ENCODE peak calls at places on chromosomes 5 and 9, in four cellular contexts. Q is HCT116, V is keratinocyte, G is PC-9. Y is an unnamed sample.

GRCh38 chr5:17426104-17426739 is 71.8 kb upstream of the TAF11L2 start:
- DNase-seq in Q (no peak), V (no peak), G (no peak), Y (peak; percentile 64)

GRCh38 chr5:139482050-139482889 is at the start of gene STING1:
- DNase-seq in Q (peak; percentile 71), V (peak; percentile 76), G (peak; percentile 86), Y (no peak)

GRCh38 chr5:138950411-138951011 is 75.4 kb upstream of the LRRTM2 start:
- DNase-seq in Q (no peak), V (no peak), G (no peak), Y (no peak)

GRCh38 chr5:160188151-160188967 is 40.9 kb upstream of the FABP6 start:
- DNase-seq in Q (no peak), V (no peak), G (peak; percentile 92), Y (no peak)

GRCh38 chr5:179237770-179238627 is 107.3 kb downstream of the ADAMTS2 start:
- DNase-seq in Q (no peak), V (no peak), G (no peak), Y (no peak)

GRCh38 chr9:113501129-113501686 is 37.7 kb downstream of the RGS3 start:
- DNase-seq in Q (no peak), V (no peak), G (no peak), Y (no peak)

GRCh38 chr5:78190402-78190801 is 104.1 kb downstream of the AP3B1 start:
- DNase-seq in Q (no peak), V (no peak), G (no peak), Y (no peak)

GRCh38 chr5:96293966-96294886 is 138.8 kb downstream of the PCSK1 start:
- DNase-seq in Q (no peak), V (no peak), G (no peak), Y (no peak)

GRCh38 chr5:115770466-115770865 is 46.0 kb downstream of the CDO1 start:
- DNase-seq in Q (peak; percentile 12), V (no peak), G (no peak), Y (no peak)

GRCh38 chr5:112720576-112720975 is 17.1 kb upstream of the APC start:
- DNase-seq in Q (no peak), V (no peak), G (no peak), Y (peak; percentile 27)
- H4K20me1 ChIP-seq in Q (no peaks in the 10 kb centered on the region), V (no peaks in the 10 kb centered on the region), G (no peaks in the 10 kb centered on the region), Y (no peaks in the 10 kb centered on the region)

GRCh38 chr5:133996683-133997252 is 8.0 kb downstream of the VDAC1 start:
- DNase-seq in Q (no peak), V (no peak), G (no peak), Y (no peak)
- H4K20me1 ChIP-seq in Q (peaks cover 65% of the 10 kb centered on the region), V (peaks cover 81% of the 10 kb centered on the region), G (peaks cover 97% of the 10 kb centered on the region), Y (peaks cover 92% of the 10 kb centered on the region)

DNA sequence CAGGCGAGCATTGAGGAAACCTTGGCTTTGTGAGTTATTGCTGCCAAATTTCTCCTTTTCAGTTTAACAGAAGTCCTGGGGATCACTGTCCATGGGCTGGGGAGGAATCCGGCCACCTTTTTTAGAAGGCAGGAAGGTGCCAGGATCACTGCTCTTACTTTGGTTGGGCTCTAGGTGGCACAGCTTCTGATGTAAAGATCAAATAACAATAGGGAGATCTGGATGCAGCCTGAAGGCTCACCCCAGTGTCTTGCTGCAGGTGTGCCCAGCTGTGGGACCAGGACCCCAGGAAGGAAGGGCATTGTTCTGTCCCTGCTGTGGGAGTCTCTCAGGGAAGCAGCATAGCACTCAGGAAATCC is 69.5 kb downstream of the DAB2IP start:
- DNase-seq in Q (no peak), V (no peak), G (no peak), Y (no peak)
- H4K20me1 ChIP-seq in Q (no peaks in the 10 kb centered on the region), V (peaks cover 22% of the 10 kb centered on the region), G (no peaks in the 10 kb centered on the region), Y (no peaks in the 10 kb centered on the region)

GRCh38 chr9:77945798-77946197 is 85.8 kb downstream of the GNAQ start:
- DNase-seq in Q (no peak), V (no peak), G (no peak), Y (no peak)

GRCh38 chr9:77946969-77947368 is 84.6 kb downstream of the GNAQ start:
- DNase-seq in Q (no peak), V (no peak), G (peak; percentile 10), Y (no peak)

GRCh38 chr9:77939149-77939668 is 92.4 kb downstream of the GNAQ start:
- DNase-seq in Q (no peak), V (no peak), G (no peak), Y (no peak)

GRCh38 chr9:77944556-77945261 is 86.9 kb downstream of the GNAQ start:
- DNase-seq in Q (no peak), V (no peak), G (no peak), Y (no peak)

GRCh38 chr9:77943053-77943452 is 88.6 kb downstream of the GNAQ start:
- DNase-seq in Q (no peak), V (no peak), G (no peak), Y (no peak)
- H4K20me1 ChIP-seq in Q (no peaks in the 10 kb centered on the region), V (no peaks in the 10 kb centered on the region), G (no peaks in the 10 kb centered on the region), Y (no peaks in the 10 kb centered on the region)

DNA sequence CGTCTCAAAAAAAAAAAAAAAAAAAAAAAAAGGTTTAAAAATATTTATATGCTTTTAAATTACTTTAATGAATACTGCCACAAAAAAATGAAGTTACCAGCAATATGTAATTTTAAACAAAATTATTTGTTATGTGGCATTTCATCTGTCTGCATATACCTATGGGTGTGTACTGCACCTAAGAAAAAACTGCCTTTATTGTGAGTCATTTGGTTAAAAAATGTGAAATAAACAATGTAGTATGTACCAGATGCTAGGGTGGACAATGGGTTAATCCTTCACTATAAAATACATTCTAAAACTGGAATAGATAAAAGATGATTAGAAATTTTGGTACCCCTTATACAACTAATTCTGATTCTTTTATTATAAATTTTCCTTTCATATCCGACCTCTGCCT is 12.3 kb downstream of the CHD1 start:
- DNase-seq in Q (no peak), V (no peak), G (no peak), Y (no peak)
- H4K20me1 ChIP-seq in Q (peaks cover 30% of the 10 kb centered on the region), V (peaks cover 3% of the 10 kb centered on the region), G (peaks cover 37% of the 10 kb centered on the region), Y (peaks cover 8% of the 10 kb centered on the region)

GRCh38 chr5:147412561-147412960 is 97.3 kb downstream of the DPYSL3 start:
- DNase-seq in Q (no peak), V (no peak), G (no peak), Y (no peak)

GRCh38 chr5:147413266-147413665 is 96.6 kb downstream of the DPYSL3 start:
- DNase-seq in Q (no peak), V (no peak), G (no peak), Y (no peak)

GRCh38 chr5:147408980-147409379 is 100.9 kb downstream of the DPYSL3 start:
- DNase-seq in Q (no peak), V (no peak), G (no peak), Y (no peak)

GRCh38 chr5:147410496-147411395 is 99.1 kb downstream of the DPYSL3 start:
- DNase-seq in Q (no peak), V (no peak), G (no peak), Y (no peak)

GRCh38 chr5:147411612-147412310 is 98.1 kb downstream of the DPYSL3 start:
- DNase-seq in Q (no peak), V (no peak), G (no peak), Y (no peak)
- H4K20me1 ChIP-seq in Q (no peaks in the 10 kb centered on the region), V (no peaks in the 10 kb centered on the region), G (no peaks in the 10 kb centered on the region), Y (no peaks in the 10 kb centered on the region)

GRCh38 chr9:133113928-133114351 is 7.1 kb downstream of the RALGDS start:
- DNase-seq in Q (no peak), V (no peak), G (no peak), Y (no peak)
- H4K20me1 ChIP-seq in Q (no peaks in the 10 kb centered on the region), V (peaks cover 25% of the 10 kb centered on the region), G (peaks cover 50% of the 10 kb centered on the region), Y (no peaks in the 10 kb centered on the region)

GRCh38 chr9:131403493-131403773 is 9.5 kb downstream of the PRRC2B start:
- DNase-seq in Q (no peak), V (no peak), G (no peak), Y (no peak)
- H4K20me1 ChIP-seq in Q (peaks cover 58% of the 10 kb centered on the region), V (peaks cover 65% of the 10 kb centered on the region), G (peaks cover 100% of the 10 kb centered on the region), Y (peaks cover 98% of the 10 kb centered on the region)